ENCODE peak calls at places on chromosomes 11 and 22, in four cellular contexts. U is GM23338, J is bronchial epithelial cell, D is fibroblast of villous mesenchyme. I is an unnamed sample.

GRCh38 chr11:65589444-65590239 is 6.0 kb downstream of the KCNK7 start:
- DNase-seq in U (no peak), J (no peak), D (no peak), I (no peak)

GRCh38 chr11:1640076-1640946 is 10.7 kb downstream of the KRTAP5-5 start:
- DNase-seq in U (peak), J (no peak), D (no peak), I (no peak)

GRCh38 chr11:119284344-119285157 is 32.4 kb downstream of the MCAM start:
- DNase-seq in U (peak), J (peak), D (peak), I (peak)

GRCh38 chr11:117473692-117474091 is 146.0 kb downstream of the CEP164 start:
- DNase-seq in U (peak), J (peak), D (no peak), I (no peak)

GRCh38 chr22:46090631-46091201 is 59.6 kb upstream of the PPARA start:
- DNase-seq in U (no peak), J (peak), D (peak), I (peak)

GRCh38 chr11:121669422-121669821 is 216.7 kb upstream of the SORL1-AS1 start:
- DNase-seq in U (no peak), J (no peak), D (no peak), I (no peak)

GRCh38 chr11:36376888-36377758 is 81.0 kb downstream of the PRR5L start:
- DNase-seq in U (peak), J (no peak), D (peak), I (peak)

GRCh38 chr22:48156603-48157355 is 1394.3 kb downstream of the TBC1D22A start:
- DNase-seq in U (no peak), J (no peak), D (no peak), I (no peak)

GRCh38 chr22:26328221-26328620 is 100.8 kb upstream of the ASPHD2 start:
- DNase-seq in U (no peak), J (no peak), D (no peak), I (no peak)

GRCh38 chr11:2088746-2089535 is 50.2 kb downstream of the IGF2 start:
- DNase-seq in U (peak), J (no peak), D (no peak), I (no peak)

GRCh38 chr22:31248965-31249940 is 37.2 kb downstream of the LIMK2 start:
- DNase-seq in U (no peak), J (peak), D (peak), I (no peak)

GRCh38 chr22:31259798-31260473 is 32.4 kb downstream of the PIK3IP1 start:
- DNase-seq in U (no peak), J (no peak), D (no peak), I (no peak)

GRCh38 chr22:31250740-31251330 is 38.7 kb downstream of the LIMK2 start:
- DNase-seq in U (no peak), J (peak), D (peak), I (no peak)

GRCh38 chr22:31248138-31248745 is 36.1 kb downstream of the LIMK2 start:
- DNase-seq in U (peak), J (peak), D (peak), I (peak)

DNA sequence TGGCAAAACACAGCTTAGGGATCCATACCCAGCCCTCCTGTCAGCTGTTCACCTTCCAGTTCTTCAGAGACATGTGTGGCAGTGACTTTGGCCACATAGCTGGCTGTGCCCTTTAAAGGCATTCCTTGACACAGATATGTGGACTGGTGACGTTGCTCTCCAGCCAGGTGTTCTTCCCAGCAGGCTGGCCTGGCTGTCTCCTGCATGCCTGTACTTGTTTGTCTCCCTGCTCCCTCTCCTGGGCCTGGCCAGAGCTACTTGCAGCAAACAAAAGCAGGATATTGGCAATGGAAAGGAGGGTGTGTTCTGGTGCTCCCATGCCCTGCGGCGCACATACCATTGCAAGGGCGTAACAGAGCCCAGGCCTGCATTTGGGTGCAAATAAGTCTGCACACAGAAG is 38.3 kb downstream of the PIK3IP1 start:
- DNase-seq in U (peak), J (peak), D (no peak), I (no peak)
- TF ChIP-seq CTCF in U (peak), J (peak), D (no peak), I (no peak)

GRCh38 chr11:69944146-69944795 is 125.1 kb upstream of the FGF3 start:
- DNase-seq in U (no peak), J (no peak), D (no peak), I (no peak)

GRCh38 chr11:69942333-69942820 is 123.2 kb upstream of the FGF3 start:
- DNase-seq in U (no peak), J (no peak), D (no peak), I (no peak)

GRCh38 chr11:69941546-69942332 is 122.5 kb upstream of the FGF3 start:
- DNase-seq in U (no peak), J (no peak), D (no peak), I (no peak)

GRCh38 chr11:69943506-69943905 is 124.3 kb upstream of the FGF3 start:
- DNase-seq in U (no peak), J (no peak), D (no peak), I (no peak)

DNA sequence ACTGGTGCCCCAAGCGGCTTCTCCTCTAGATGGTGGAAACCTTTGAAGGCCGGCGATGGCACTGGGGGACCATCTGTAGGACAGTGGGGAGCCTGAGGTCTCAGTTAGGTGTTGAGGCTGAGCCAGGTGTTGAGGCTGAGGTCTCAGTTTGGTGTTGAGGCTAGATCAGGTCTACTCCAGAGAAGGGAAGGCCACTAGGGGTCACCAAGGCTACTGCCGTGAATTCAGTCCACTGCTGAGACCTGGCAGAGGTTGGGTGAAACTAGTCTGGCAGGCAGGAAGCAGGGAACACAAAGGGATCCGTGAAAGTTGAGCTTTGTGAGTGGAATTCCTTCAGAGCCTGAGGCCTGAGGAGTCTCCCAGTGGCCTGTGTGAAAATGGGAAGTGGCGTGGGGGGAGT is 123.8 kb upstream of the FGF3 start:
- DNase-seq in U (peak), J (no peak), D (no peak), I (no peak)
- TF ChIP-seq CTCF in U (peak), J (no peak), D (no peak), I (no peak)

DNA sequence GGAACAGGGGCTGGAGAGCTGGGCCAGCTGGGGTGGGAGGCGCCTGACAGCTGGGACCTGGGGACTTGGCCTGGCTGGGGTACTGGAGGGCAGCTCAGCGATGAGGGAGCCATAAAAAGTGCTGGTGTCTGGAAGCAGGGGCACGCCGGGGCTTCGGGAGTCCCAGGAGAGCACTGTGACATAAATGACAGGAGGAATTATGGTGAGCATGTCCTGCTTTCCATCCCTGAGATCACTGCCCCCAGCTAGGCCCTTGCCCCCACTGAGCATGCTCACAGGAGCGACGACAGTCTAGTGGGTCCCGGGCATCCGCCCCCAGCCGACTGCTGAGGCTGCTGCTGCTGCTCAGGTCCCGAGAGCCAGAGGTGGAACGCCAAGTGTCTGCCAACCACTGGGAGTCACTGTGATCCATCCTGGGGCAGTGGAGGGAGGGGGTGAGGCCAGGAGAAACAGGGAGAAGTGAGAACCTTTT is 6.2 kb downstream of the ROBO4 start:
- DNase-seq in U (peak), J (no peak), D (no peak), I (no peak)
- TF ChIP-seq CTCF in U (no peak), J (no peak), D (no peak), I (peak)

DNA sequence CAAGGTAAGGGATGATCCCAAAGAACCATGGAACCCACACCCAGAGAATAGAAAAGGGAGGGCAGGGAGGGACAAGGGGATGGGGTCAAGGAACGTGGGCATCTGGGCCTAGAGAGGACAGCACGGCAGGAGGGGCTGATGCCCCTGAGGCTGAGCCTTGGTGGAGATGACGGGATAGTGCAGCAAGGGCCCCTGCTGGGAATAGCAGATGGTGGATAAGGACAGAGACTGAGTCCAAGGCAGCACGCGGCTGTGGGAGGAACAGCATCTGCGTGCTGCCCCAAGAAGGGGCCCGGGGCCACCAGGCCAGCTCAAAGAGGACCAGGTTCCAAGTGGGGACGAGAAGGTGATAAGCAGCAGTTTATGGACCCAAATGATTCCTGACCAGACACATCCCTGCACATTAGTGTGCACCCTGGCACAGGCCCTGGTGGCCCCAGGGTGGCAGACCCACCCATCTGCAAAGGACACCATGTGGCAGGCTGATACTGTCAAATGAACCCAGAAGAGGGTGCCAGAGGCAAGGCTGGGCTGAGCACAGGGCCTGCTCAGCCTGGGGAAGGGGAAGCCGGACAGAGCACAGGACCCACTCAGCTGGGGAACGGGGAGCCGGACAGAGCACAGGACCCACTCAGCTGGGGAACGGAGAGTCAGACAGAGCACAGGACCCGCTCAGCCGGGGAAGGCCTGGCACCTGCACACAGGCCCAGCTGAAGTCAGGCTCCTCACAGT is 12.8 kb upstream of the TESMIN start:
- DNase-seq in U (no peak), J (no peak), D (no peak), I (no peak)
- TF ChIP-seq CTCF in U (peak), J (peak), D (no peak), I (no peak)

GRCh38 chr11:123429851-123430735 is at the start of gene GRAMD1B:
- DNase-seq in U (peak), J (peak), D (peak), I (peak)
- TF ChIP-seq CTCF in U (no peak), J (peak), D (no peak), I (peak)

DNA sequence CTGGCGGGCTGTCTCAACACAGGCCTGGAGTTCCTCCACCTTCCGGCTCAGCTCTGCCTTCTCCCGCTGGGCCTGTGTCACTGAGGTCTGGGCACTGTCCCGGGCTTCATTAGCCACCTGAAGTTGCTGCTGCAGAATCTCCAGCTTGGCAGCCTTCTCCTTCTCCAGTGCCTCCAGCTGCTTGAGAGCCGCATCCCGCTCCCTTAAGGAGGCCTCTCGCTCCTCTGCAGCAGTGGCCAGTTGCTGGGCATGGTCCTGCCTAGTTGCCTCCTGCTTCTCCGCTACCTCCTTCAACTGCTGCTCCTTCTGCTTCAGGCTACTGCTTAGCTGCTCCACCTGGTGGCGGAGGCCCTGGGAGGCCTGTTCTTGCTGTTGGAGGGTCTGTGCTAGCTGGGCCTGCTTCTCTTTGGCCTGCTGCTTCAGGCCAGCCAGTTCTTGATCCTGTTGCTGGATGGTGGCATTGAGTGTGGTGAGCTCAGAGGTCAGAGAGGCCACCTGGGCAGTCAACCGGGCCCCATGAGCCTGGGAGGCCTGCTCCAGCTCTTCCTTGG is 16.9 kb downstream of the IL18BP start:
- DNase-seq in U (peak), J (no peak), D (peak), I (peak)
- TF ChIP-seq CTCF in U (peak), J (peak), D (peak), I (peak)

DNA sequence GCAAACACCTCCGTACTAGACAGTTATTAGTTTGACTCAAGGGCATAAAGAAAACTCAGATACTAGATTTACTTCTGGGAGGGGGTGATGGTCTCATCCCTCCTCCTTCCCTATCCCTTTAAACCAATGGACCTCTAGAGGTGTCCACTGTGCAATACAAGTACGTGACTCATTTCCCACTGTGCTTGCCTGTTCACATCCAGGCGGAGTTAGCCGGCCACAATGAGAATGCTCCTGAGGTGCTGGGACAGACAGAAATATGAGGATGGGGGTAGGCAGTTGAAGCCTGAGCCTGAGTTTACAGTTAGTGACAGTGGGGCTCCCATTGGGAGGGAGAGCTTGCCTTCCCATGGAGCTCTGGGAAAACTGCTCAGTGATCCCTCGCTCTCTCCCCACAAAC is 8.4 kb upstream of the PMM1 start:
- DNase-seq in U (no peak), J (peak), D (peak), I (peak)
- TF ChIP-seq CTCF in U (no peak), J (no peak), D (no peak), I (peak)

GRCh38 chr11:63682045-63682915 is 980 bp downstream of the RTN3 start:
- DNase-seq in U (peak), J (no peak), D (peak), I (no peak)
- TF ChIP-seq CTCF in U (peak), J (no peak), D (no peak), I (no peak)

I was measured in IMR-90.